ENCODE peak calls at places on chromosomes 1 and 21, in eight cellular contexts. V, M, X, D, G, P, T and Z are unnamed samples.
A peak's percentile ranks its signal among the peaks of the same experiment; 100 is the strongest.

GRCh38 chr21:25283720-25284119 is 323.6 kb downstream of the MRPL39 start:
- DNase-seq in G (no peak), D (peak; percentile 56), M (peak; percentile 70), V (no peak), T (no peak), X (no peak), P (no peak), Z (no peak)

GRCh38 chr1:51231121-51231520 is 5.0 kb upstream of the RNF11 start:
- DNase-seq in D (peak; percentile 9), T (no peak), V (no peak), X (no peak), G (no peak), P (no peak), M (no peak), Z (no peak)

GRCh38 chr1:179867493-179868330 is 9.9 kb downstream of the TOR1AIP2 start:
- DNase-seq in P (no peak), X (no peak), D (peak; percentile 50), G (peak; percentile 8), V (no peak), T (peak; percentile 59), M (peak; percentile 53), Z (peak; percentile 79)

GRCh38 chr1:112508242-112509004 is at the start of gene WNT2B:
- DNase-seq in D (no peak), V (no peak), G (peak; percentile 35), X (no peak), T (peak; percentile 69), P (peak; percentile 76), M (no peak), Z (peak; percentile 81)

GRCh38 chr1:54153548-54154439 is 994 bp upstream of the CDCP2 start:
- DNase-seq in G (peak; percentile 61), T (no peak), D (peak; percentile 65), M (peak; percentile 81), P (no peak), X (no peak), V (no peak), Z (no peak)

GRCh38 chr21:41668051-41668541 is 98.8 kb downstream of the RIPK4 start:
- DNase-seq in D (no peak), M (no peak), X (no peak), V (no peak), T (no peak), G (no peak), P (no peak), Z (no peak)

GRCh38 chr1:230306158-230306557 is 120.0 kb downstream of the PGBD5 start:
- DNase-seq in D (no peak), G (no peak), M (no peak), P (no peak), V (no peak), X (no peak), T (no peak), Z (peak; percentile 70)

GRCh38 chr1:10635385-10635896 is 160.7 kb downstream of the PEX14 start:
- DNase-seq in T (no peak), G (peak; percentile 58), V (no peak), P (no peak), M (no peak), D (peak; percentile 24), X (no peak), Z (no peak)

GRCh38 chr21:41635874-41636273 is 127.9 kb upstream of the TMPRSS2 start:
- DNase-seq in V (no peak), X (no peak), G (no peak), D (no peak), M (no peak), T (no peak), P (no peak), Z (no peak)

GRCh38 chr1:114550336-114550735 is 31.1 kb downstream of the BCAS2 start:
- DNase-seq in D (no peak), T (no peak), P (no peak), V (no peak), X (no peak), M (no peak), G (no peak), Z (no peak)

GRCh38 chr1:66598670-66599069 is 64.7 kb downstream of the SGIP1 start:
- DNase-seq in G (no peak), M (peak; percentile 80), X (no peak), V (no peak), T (no peak), D (peak; percentile 88), P (no peak), Z (no peak)